ENCODE peak calls at places on chromosome 19, in eight cellular contexts. H, O, V, A, Y, F, W and D are unnamed samples.

GRCh38 chr19:42197375-42197817 is 20.1 kb downstream of the DEDD2 start:
- DNase-seq in F (no peak), Y (no peak), V (no peak), O (no peak), H (no peak), W (no peak), A (no peak), D (no peak)

GRCh38 chr19:46601318-46602224 is at the start of gene CALM3:
- DNase-seq in Y (no peak), H (no peak), V (no peak), F (no peak), O (no peak), W (no peak), A (peak; percentile 69), D (peak; percentile 57)

GRCh38 chr19:11480081-11480926 is 542 bp downstream of the ELAVL3 start:
- DNase-seq in O (no peak), W (no peak), A (no peak), V (no peak), F (no peak), Y (no peak), H (no peak), D (no peak)

GRCh38 chr19:12611361-12611699 is 610 bp downstream of the ZNF791 start:
- DNase-seq in O (no peak), A (peak; percentile 88), H (no peak), W (peak; percentile 61), Y (peak; percentile 70), F (peak; percentile 86), V (peak; percentile 47), D (peak; percentile 86)

GRCh38 chr19:4472174-4472974 is at the start of gene HDGFL2:
- DNase-seq in H (peak; percentile 93), Y (no peak), W (no peak), A (no peak), F (peak; percentile 68), O (no peak), V (no peak), D (no peak)

GRCh38 chr19:10431943-10432735 is 11.8 kb downstream of the PDE4A start:
- DNase-seq in A (peak; percentile 81), V (no peak), Y (peak; percentile 48), W (no peak), O (no peak), H (peak; percentile 52), F (peak; percentile 86), D (no peak)

GRCh38 chr19:29724741-29725140 is 9.7 kb upstream of the C19orf12 start:
- DNase-seq in O (no peak), H (no peak), A (no peak), W (no peak), F (no peak), Y (no peak), V (no peak), D (no peak)

GRCh38 chr19:799076-799881 is 2.0 kb downstream of the PTBP1 start:
- DNase-seq in V (no peak), O (no peak), H (no peak), A (no peak), F (no peak), Y (peak; percentile 33), W (no peak), D (no peak)

GRCh38 chr19:2149980-2150793 is 1.2 kb downstream of the AP3D1 start:
- DNase-seq in V (no peak), H (no peak), Y (peak; percentile 20), O (no peak), A (no peak), W (no peak), F (no peak), D (no peak)

GRCh38 chr19:10052602-10053360 is 33.3 kb upstream of the SHFL start:
- DNase-seq in A (no peak), F (no peak), Y (no peak), H (no peak), W (no peak), V (no peak), O (no peak), D (no peak)

GRCh38 chr19:29442094-29442493 is 83.7 kb upstream of the VSTM2B start:
- DNase-seq in F (no peak), H (no peak), A (peak; percentile 38), V (no peak), W (no peak), O (no peak), Y (no peak), D (no peak)

GRCh38 chr19:4591296-4591695 is 31.8 kb upstream of the SEMA6B start:
- DNase-seq in V (no peak), Y (no peak), O (no peak), F (no peak), A (no peak), W (no peak), H (no peak), D (no peak)

GRCh38 chr19:13109361-13110098 is 6.9 kb upstream of the LYL1 start:
- DNase-seq in F (no peak), O (no peak), W (no peak), V (no peak), H (no peak), Y (no peak), A (no peak), D (no peak)